ENCODE peak calls at places on chromosomes 12 and 14, in seven cellular contexts. N is SK-N-DZ, O is GM23338, S is fibroblast of the conjunctiva, K is GM12878, E is GM13977, D is aorta. U is an unnamed sample.

GRCh38 chr12:11650279-11650696 is 814 bp downstream of the ETV6 start:
- DNase-seq in E (no peak), K (no peak), N (no peak), S (no peak), O (peak), D (no peak), U (no peak)

GRCh38 chr14:99757331-99758070 is 35.7 kb upstream of the EML1 start:
- DNase-seq in E (no peak), O (no peak), D (peak), K (no peak), N (no peak), S (peak), U (no peak)

GRCh38 chr12:1855241-1855640 is 34.9 kb downstream of the LRTM2 start:
- DNase-seq in K (no peak), N (no peak), S (no peak), D (no peak), O (peak), E (no peak), U (no peak)

GRCh38 chr12:121443911-121444841 is 44.3 kb downstream of the RNF34 start:
- DNase-seq in K (no peak), E (peak), D (no peak), O (no peak), S (no peak), N (no peak), U (no peak)

GRCh38 chr14:105377555-105378182 is 20.7 kb upstream of the TEX22 start:
- DNase-seq in N (no peak), E (no peak), D (no peak), K (no peak), S (no peak), O (peak), U (no peak)

GRCh38 chr12:4272014-4272975 is 1.3 kb upstream of the CCND2 start:
- DNase-seq in E (peak), K (peak), N (no peak), D (peak), O (peak), S (peak), U (peak)

GRCh38 chr14:72451081-72451972 is 442.6 kb downstream of the DPF3 start:
- DNase-seq in E (peak), S (no peak), K (peak), N (no peak), O (no peak), D (no peak), U (peak)

GRCh38 chr12:27972721-27973120 is at the start of gene PTHLH:
- DNase-seq in N (no peak), O (no peak), K (no peak), D (no peak), E (no peak), S (no peak), U (no peak)

GRCh38 chr14:53536446-53536845 is 383.3 kb upstream of the DDHD1 start:
- DNase-seq in O (no peak), N (no peak), S (no peak), D (no peak), E (no peak), K (no peak), U (no peak)

GRCh38 chr12:666766-667308 is 3.6 kb upstream of the NINJ2 start:
- DNase-seq in K (peak), O (no peak), N (no peak), E (no peak), S (no peak), D (no peak), U (no peak)

GRCh38 chr14:77205566-77205965 is 24.0 kb downstream of the TMEM63C start:
- DNase-seq in S (no peak), K (no peak), E (no peak), D (no peak), O (no peak), N (no peak), U (no peak)

GRCh38 chr14:24080888-24081738 is 9.8 kb downstream of the CPNE6 start:
- DNase-seq in O (peak), K (no peak), N (peak), S (no peak), D (peak), E (peak), U (peak)

GRCh38 chr12:32839828-32840227 is 56.7 kb downstream of the PKP2 start:
- DNase-seq in D (no peak), N (no peak), E (no peak), K (no peak), O (no peak), S (no peak), U (no peak)

GRCh38 chr14:64092940-64093339 is 201.2 kb downstream of the ESR2 start:
- DNase-seq in S (no peak), O (no peak), N (no peak), E (no peak), D (no peak), K (no peak), U (no peak)

GRCh38 chr12:75944097-75944904 is 87.3 kb downstream of the PHLDA1 start:
- DNase-seq in N (no peak), K (peak), D (no peak), E (peak), O (peak), S (peak), U (peak)

GRCh38 chr14:91140672-91141071 is 26.8 kb downstream of the DGLUCY start:
- DNase-seq in N (no peak), K (no peak), S (no peak), O (peak), E (no peak), D (no peak), U (no peak)

GRCh38 chr12:112153900-112154234 is 28.5 kb downstream of the TRAFD1 start:
- DNase-seq in D (peak), N (no peak), S (no peak), K (no peak), E (no peak), O (no peak), U (no peak)

GRCh38 chr12:24561411-24561871 is 387.5 kb downstream of the BCAT1 start:
- DNase-seq in O (peak), S (no peak), K (no peak), D (no peak), N (peak), E (peak), U (no peak)

GRCh38 chr12:41310367-41310766 is 122.2 kb downstream of the PDZRN4 start:
- DNase-seq in E (no peak), K (no peak), D (no peak), N (no peak), S (no peak), O (no peak), U (no peak)

GRCh38 chr12:88503344-88503743 is 76.9 kb downstream of the KITLG start:
- DNase-seq in O (peak), K (no peak), N (peak), D (no peak), E (no peak), S (no peak), U (no peak)

GRCh38 chr14:66508846-66509621 is 1.1 kb downstream of the GPHN start:
- DNase-seq in O (peak), E (peak), S (no peak), K (peak), N (peak), D (peak), U (no peak)

GRCh38 chr14:81450100-81450531 is 50.0 kb upstream of the STON2 start:
- DNase-seq in S (no peak), O (peak), N (peak), D (no peak), K (no peak), E (no peak), U (no peak)

GRCh38 chr12:2855546-2855945 is 1.3 kb downstream of the TEX52 start:
- DNase-seq in O (no peak), K (no peak), E (no peak), S (no peak), D (no peak), N (no peak), U (no peak)

GRCh38 chr12:113092478-113093408 is 36.2 kb downstream of the DTX1 start:
- DNase-seq in S (no peak), K (no peak), O (peak), E (peak), D (no peak), N (no peak), U (no peak)